ENCODE peak calls at places on chromosomes 7 and 10, in seven cellular contexts. H, F, L, K, O, G and T are unnamed samples.

GRCh38 chr10:107436568-107436967 is 272.1 kb upstream of the SORCS1 start:
- DNase-seq in H (no peak), F (no peak), L (no peak), K (no peak), O (no peak), G (no peak), T (no peak)

GRCh38 chr10:1240341-1240775 is 184.2 kb downstream of the WDR37 start:
- DNase-seq in H (peak; percentile 65), F (no peak), L (no peak), K (no peak), O (no peak), G (peak; percentile 76), T (no peak)

GRCh38 chr7:12403287-12404181 is at the start of gene VWDE:
- DNase-seq in H (peak; percentile 80), F (no peak), L (peak; percentile 10), K (peak; percentile 32), O (peak; percentile 62), G (peak; percentile 94), T (peak; percentile 2)

GRCh38 chr10:51926336-51926735 is 226.9 kb upstream of the CSTF2T start:
- DNase-seq in H (no peak), F (no peak), L (no peak), K (no peak), O (no peak), G (no peak), T (no peak)

GRCh38 chr7:132866551-132866950 is 215.3 kb downstream of the CHCHD3 start:
- DNase-seq in H (no peak), F (no peak), L (no peak), K (no peak), O (no peak), G (no peak), T (no peak)

GRCh38 chr10:132336064-132336746 is 4.2 kb downstream of the LRRC27 start:
- DNase-seq in H (no peak), F (no peak), L (no peak), K (no peak), O (no peak), G (no peak), T (peak; percentile 64)

GRCh38 chr10:131179386-131179785 is 132.1 kb downstream of the TCERG1L start:
- DNase-seq in H (no peak), F (no peak), L (no peak), K (no peak), O (no peak), G (no peak), T (no peak)

GRCh38 chr7:127792528-127793342 is 140.7 kb downstream of the SND1 start:
- DNase-seq in H (no peak), F (no peak), L (peak; percentile 22), K (no peak), O (peak; percentile 44), G (peak; percentile 91), T (peak; percentile 35)

GRCh38 chr7:38929460-38930171 is 20.6 kb upstream of the VPS41 start:
- DNase-seq in H (no peak), F (no peak), L (no peak), K (peak; percentile 21), O (no peak), G (no peak), T (peak; percentile 54)

GRCh38 chr7:111053035-111053434 is 37.9 kb upstream of the LRRN3 start:
- DNase-seq in H (no peak), F (no peak), L (no peak), K (no peak), O (no peak), G (no peak), T (no peak)

GRCh38 chr7:34392972-34393371 is 265.0 kb upstream of the NPSR1 start:
- DNase-seq in H (no peak), F (no peak), L (no peak), K (no peak), O (no peak), G (no peak), T (no peak)

GRCh38 chr10:114332301-114332797 is 72.0 kb downstream of the AFAP1L2 start:
- DNase-seq in H (no peak), F (no peak), L (no peak), K (no peak), O (peak; percentile 63), G (no peak), T (no peak)

GRCh38 chr7:40542982-40543741 is 408.4 kb downstream of the SUGCT start:
- DNase-seq in H (peak; percentile 25), F (no peak), L (peak; percentile 54), K (peak; percentile 35), O (no peak), G (no peak), T (peak; percentile 8)

GRCh38 chr7:23462846-23463245 is 7.4 kb downstream of the IGF2BP3 start:
- DNase-seq in H (peak; percentile 48), F (peak; percentile 63), L (peak; percentile 59), K (peak; percentile 82), O (peak; percentile 49), G (peak; percentile 49), T (peak; percentile 72)

GRCh38 chr7:10122573-10123100 is 851.0 kb upstream of the PHF14 start:
- DNase-seq in H (peak; percentile 68), F (no peak), L (no peak), K (no peak), O (no peak), G (peak; percentile 22), T (peak; percentile 34)

GRCh38 chr7:149005427-149006344 is 22.6 kb downstream of the PDIA4 start:
- DNase-seq in H (peak; percentile 91), F (peak; percentile 60), L (peak; percentile 68), K (peak; percentile 77), O (peak; percentile 66), G (peak; percentile 95), T (peak; percentile 74)

GRCh38 chr7:23277359-23277989 is 21.7 kb upstream of the MALSU1 start:
- DNase-seq in H (peak; percentile 75), F (peak; percentile 57), L (peak; percentile 69), K (peak; percentile 86), O (peak; percentile 76), G (peak; percentile 90), T (peak; percentile 83)

GRCh38 chr10:70144372-70145110 is 2.0 kb downstream of the TYSND1 start:
- DNase-seq in H (no peak), F (no peak), L (no peak), K (no peak), O (no peak), G (no peak), T (no peak)
- H3K4me3 ChIP-seq in H (peak overlapping the region; percentile 71), F (peak overlapping the region; percentile 70), L (peak overlapping the region; percentile 63), K (no peak overlapping the region), O (peak overlapping the region; percentile 77), G (peak overlapping the region; percentile 55), T (no peak overlapping the region)

GRCh38 chr10:91908358-91909177 is 718 bp downstream of the FGFBP3 start:
- DNase-seq in H (peak; percentile 88), F (peak; percentile 48), L (peak; percentile 59), K (peak; percentile 53), O (peak; percentile 69), G (peak; percentile 92), T (peak; percentile 70)
- TF ChIP-seq CTCF in H (peak; percentile 48), F (peak; percentile 44), L (peak; percentile 22), K (peak; percentile 31), O (peak; percentile 51), G (peak; percentile 72), T (peak; percentile 27)

GRCh38 chr10:9103301-9103700 is 1048.8 kb downstream of the GATA3 start:
- DNase-seq in H (no peak), F (no peak), L (no peak), K (no peak), O (no peak), G (no peak), T (no peak)

GRCh38 chr10:9097206-9097990 is 1042.9 kb downstream of the GATA3 start:
- DNase-seq in H (no peak), F (no peak), L (no peak), K (no peak), O (peak; percentile 6), G (peak; percentile 39), T (no peak)

GRCh38 chr10:9102026-9102425 is 1047.5 kb downstream of the GATA3 start:
- DNase-seq in H (no peak), F (no peak), L (peak; percentile 14), K (no peak), O (peak; percentile 77), G (no peak), T (no peak)

GRCh38 chr10:9096288-9096687 is 1041.8 kb downstream of the GATA3 start:
- DNase-seq in H (no peak), F (no peak), L (no peak), K (no peak), O (no peak), G (no peak), T (no peak)

DNA sequence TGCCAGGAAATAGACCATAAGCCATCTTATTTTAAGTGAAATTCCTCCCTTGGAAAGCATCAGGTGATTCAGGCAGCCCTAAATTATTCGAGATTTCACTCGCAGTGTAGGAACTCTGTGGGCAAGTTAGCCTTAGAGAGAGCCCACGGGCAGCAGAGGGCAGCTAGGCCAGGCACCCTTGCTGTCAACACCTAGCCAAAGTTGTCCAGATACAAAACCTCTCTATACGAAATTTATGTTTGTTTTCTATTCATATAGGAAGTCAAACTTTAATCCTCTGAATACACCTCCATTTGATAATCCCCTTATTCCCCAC is 1043.5 kb downstream of the GATA3 start:
- DNase-seq in H (no peak), F (no peak), L (no peak), K (no peak), O (no peak), G (peak; percentile 23), T (no peak)
- H3K4me3 ChIP-seq in H (no peak overlapping the region), F (no peak overlapping the region), L (no peak overlapping the region), K (no peak overlapping the region), O (no peak overlapping the region), G (no peak overlapping the region), T (no peak overlapping the region)

DNA sequence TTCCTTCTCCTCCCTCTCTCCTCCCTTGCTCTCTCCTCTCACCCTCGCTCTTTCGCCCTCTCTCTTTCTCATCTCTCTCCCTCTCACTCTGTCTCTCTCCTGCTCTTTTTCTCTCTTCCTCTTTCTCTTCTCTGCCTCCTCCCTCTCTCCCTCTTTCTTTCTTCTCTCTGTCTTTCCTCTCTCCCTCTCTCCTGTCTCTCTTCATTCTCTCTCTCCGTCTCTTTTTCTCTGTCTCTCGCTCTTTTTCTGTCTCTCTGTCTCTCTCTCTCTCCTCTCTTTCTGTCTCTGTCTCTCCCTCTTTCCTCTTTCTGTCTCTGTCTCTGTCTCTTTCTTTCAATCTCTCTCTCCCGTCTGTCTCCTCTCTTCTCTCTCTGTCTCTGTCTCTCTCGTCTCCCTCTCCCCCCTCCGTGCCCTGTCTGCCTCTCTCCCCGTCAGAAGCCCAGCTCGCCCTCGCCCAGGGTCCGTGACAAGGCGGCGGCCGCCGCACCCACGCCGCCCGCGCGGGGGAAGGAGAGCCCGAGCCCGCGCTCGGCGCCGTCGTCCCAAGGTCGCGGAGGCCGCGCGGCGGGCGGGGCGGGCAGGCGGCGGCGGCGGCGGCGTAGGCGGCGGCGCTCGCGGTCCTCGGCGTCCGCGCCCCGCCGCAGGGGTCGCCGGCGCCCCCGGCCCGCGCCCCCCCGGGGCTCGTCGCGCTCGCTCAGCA is 21.3 kb upstream of the HSPB1 start:
- DNase-seq in H (peak; percentile 83), F (no peak), L (no peak), K (no peak), O (no peak), G (no peak), T (no peak)
- TF ChIP-seq CTCF in H (no peak), F (no peak), L (no peak), K (no peak), O (no peak), G (no peak), T (no peak)